ENCODE peak calls at places on chromosomes 11 and 22, in four cellular contexts. M is cardiac muscle cell, K is neural progenitor cell, O is SK-N-SH. A is an unnamed sample.

GRCh38 chr22:39873963-39874362 is 19.6 kb downstream of the ENTHD1 start:
- DNase-seq in M (no peak), K (no peak), O (no peak), A (no peak)

GRCh38 chr22:31084811-31085492 is 3.8 kb downstream of the SMTN start:
- DNase-seq in M (peak; percentile 91), K (peak; percentile 90), O (peak; percentile 96), A (no peak)

GRCh38 chr11:67657300-67657699 is 6.8 kb upstream of the ACY3 start:
- DNase-seq in M (no peak), K (no peak), O (no peak), A (no peak)

GRCh38 chr11:128318856-128319474 is 268.4 kb downstream of the ETS1 start:
- DNase-seq in M (no peak), K (no peak), O (no peak), A (no peak)

GRCh38 chr11:24781288-24781687 is 284.4 kb downstream of the LUZP2 start:
- DNase-seq in M (peak; percentile 5), K (no peak), O (no peak), A (no peak)

GRCh38 chr22:19543970-19544708 is 19.9 kb upstream of the CLDN5 start:
- DNase-seq in M (no peak), K (no peak), O (peak; percentile 44), A (no peak)

GRCh38 chr22:44484618-44485017 is 13.4 kb downstream of the RTL6 start:
- DNase-seq in M (no peak), K (no peak), O (no peak), A (no peak)

GRCh38 chr11:2791521-2792375 is 92.0 kb upstream of the KCNQ1OT1 start:
- DNase-seq in M (no peak), K (no peak), O (no peak), A (no peak)

GRCh38 chr11:10911907-10912306 is 54.1 kb upstream of the ZBED5 start:
- DNase-seq in M (no peak), K (no peak), O (no peak), A (no peak)

GRCh38 chr11:9158898-9159391 is 67.5 kb upstream of the SCUBE2 start:
- DNase-seq in M (no peak), K (no peak), O (no peak), A (no peak)

GRCh38 chr22:19619144-19620009 is 94.9 kb upstream of the SEPTIN5 start:
- DNase-seq in M (no peak), K (no peak), O (no peak), A (no peak)

GRCh38 chr11:1422481-1422880 is 32.7 kb downstream of the BRSK2 start:
- DNase-seq in M (peak; percentile 71), K (peak; percentile 62), O (no peak), A (no peak)

GRCh38 chr11:20089796-20090653 is 70.2 kb downstream of the DBX1 start:
- DNase-seq in M (peak; percentile 47), K (no peak), O (no peak), A (no peak)

GRCh38 chr11:68373189-68373809 is 60.9 kb downstream of the LRP5 start:
- DNase-seq in M (no peak), K (no peak), O (peak; percentile 94), A (no peak)

GRCh38 chr11:124080319-124081001 is 34.8 kb upstream of the VWA5A start:
- DNase-seq in M (no peak), K (no peak), O (no peak), A (peak; percentile 97)

GRCh38 chr11:102831128-102831708 is 12.2 kb downstream of the MMP3 start:
- DNase-seq in M (peak; percentile 20), K (peak; percentile 69), O (peak; percentile 40), A (no peak)

GRCh38 chr11:94740083-94740974 is 27.8 kb upstream of the AMOTL1 start:
- DNase-seq in M (peak; percentile 40), K (peak; percentile 81), O (peak; percentile 89), A (no peak)

GRCh38 chr11:8252946-8253345 is 10.7 kb downstream of the LMO1 start:
- DNase-seq in M (no peak), K (no peak), O (no peak), A (no peak)

DNA sequence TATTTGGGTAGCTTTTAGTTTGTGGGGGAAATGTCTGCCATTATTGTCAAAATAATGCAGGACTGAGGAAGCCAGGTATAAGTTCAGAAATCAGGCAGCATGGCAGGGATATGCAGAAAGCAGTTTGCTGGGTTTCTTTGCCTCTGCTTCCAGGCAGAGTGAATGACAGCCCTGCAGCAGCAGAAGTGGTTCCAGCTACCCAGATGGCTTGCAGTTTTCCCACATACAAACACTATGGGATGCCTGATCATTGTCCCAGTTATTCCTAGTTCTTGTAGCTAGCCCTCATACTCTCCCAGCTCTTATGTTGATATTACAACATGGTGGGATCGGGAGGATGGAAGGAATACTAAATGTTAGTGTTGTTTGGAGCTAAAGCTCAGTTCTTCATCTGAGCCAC is 2.8 kb upstream of the DIXDC1 start:
- DNase-seq in M (no peak), K (no peak), O (no peak), A (no peak)
- H3K27ac ChIP-seq in M (no peak overlapping the region), K (no peak overlapping the region), O (no peak overlapping the region), A (no peak overlapping the region)

GRCh38 chr11:131690362-131690761 is 319.9 kb downstream of the NTM start:
- DNase-seq in M (no peak), K (no peak), O (no peak), A (no peak)
- H3K27ac ChIP-seq in M (no peak overlapping the region), K (no peak overlapping the region), O (no peak overlapping the region), A (no peak overlapping the region)

GRCh38 chr11:114281388-114281956 is 14.7 kb upstream of the NNMT start:
- DNase-seq in M (no peak), K (no peak), O (no peak), A (no peak)
- H3K27ac ChIP-seq in M (no peak overlapping the region), K (no peak overlapping the region), O (no peak overlapping the region), A (no peak overlapping the region)

GRCh38 chr11:118574636-118575035 is 2.4 kb downstream of the ARCN1 start:
- DNase-seq in M (no peak), K (no peak), O (no peak), A (no peak)
- H3K27ac ChIP-seq in M (no peak overlapping the region), K (no peak overlapping the region), O (no peak overlapping the region), A (no peak overlapping the region)

GRCh38 chr11:108680267-108680666 is 15.4 kb downstream of the DDX10 start:
- DNase-seq in M (no peak), K (no peak), O (no peak), A (no peak)

GRCh38 chr11:108685419-108686161 is 20.7 kb downstream of the DDX10 start:
- DNase-seq in M (no peak), K (no peak), O (no peak), A (no peak)
- H3K27ac ChIP-seq in M (no peak overlapping the region), K (no peak overlapping the region), O (peak overlapping the region; percentile 72), A (no peak overlapping the region)

DNA sequence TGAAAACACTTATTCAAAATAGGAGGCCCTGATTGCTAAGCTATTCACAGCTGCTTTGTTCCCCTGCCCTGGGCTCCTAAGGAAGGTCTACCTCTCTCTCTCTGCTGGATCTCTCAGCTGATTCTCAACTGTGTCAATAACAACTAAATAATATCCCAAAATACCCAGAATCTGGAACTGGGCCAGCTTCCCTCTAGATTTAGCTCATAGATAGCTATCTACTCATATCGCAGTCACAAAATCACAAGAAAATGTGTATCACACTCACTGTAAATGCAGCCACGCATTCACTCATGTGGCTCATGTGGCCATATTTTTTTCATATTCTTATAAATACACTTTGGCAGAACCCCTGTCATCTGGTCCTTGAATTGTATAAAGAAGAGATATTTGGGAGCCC is 555.1 kb downstream of the OPCML start:
- DNase-seq in M (no peak), K (no peak), O (no peak), A (no peak)
- H3K27ac ChIP-seq in M (no peak overlapping the region), K (no peak overlapping the region), O (no peak overlapping the region), A (no peak overlapping the region)

DNA sequence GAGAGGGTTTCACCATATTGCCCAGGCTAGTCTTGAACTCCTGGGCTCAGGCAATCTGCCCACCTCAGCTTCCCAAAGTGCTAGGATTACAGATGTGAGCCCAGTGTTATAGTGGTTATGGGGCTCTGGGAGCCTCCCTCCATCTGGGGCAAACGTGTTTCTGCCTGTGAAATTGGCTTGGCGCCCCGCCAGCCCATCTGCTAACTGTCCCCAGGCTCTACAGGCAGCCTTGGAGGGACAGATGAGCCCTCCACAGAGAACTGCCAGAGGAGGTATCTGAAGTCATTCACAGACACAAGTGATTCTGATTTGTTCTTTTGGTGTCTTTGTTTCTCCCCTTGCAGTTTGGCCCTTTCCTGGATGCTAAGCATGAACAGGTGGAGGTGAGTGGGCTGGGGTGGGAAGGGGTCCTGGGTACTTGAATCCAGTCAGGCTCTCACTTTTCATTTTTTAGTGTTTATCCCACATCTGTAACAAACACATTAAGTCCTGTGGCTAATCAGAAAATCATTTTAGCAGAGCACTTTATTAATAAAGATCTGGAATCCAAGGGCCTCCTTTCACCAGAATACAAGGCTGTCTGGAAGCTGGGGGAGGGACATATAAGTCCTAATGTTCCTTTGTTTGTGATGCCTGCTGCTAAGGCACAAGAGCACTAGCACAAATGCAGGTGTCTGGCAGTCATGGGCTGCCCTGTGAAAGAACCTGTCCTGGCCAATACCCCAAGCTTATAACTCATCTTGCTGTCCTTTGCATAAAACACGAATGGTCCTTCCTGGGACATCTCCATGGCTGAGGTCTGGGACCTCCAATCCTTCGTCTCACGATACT is 25.7 kb upstream of the CDC42EP2 start:
- DNase-seq in M (peak; percentile 50), K (no peak), O (peak; percentile 85), A (no peak)
- H3K27ac ChIP-seq in M (no peak overlapping the region), K (no peak overlapping the region), O (peak overlapping the region; percentile 18), A (no peak overlapping the region)

GRCh38 chr22:29329581-29329980 is 14.1 kb upstream of the RASL10A start:
- DNase-seq in M (no peak), K (no peak), O (no peak), A (no peak)
- H3K27ac ChIP-seq in M (no peak overlapping the region), K (no peak overlapping the region), O (no peak overlapping the region), A (no peak overlapping the region)

DNA sequence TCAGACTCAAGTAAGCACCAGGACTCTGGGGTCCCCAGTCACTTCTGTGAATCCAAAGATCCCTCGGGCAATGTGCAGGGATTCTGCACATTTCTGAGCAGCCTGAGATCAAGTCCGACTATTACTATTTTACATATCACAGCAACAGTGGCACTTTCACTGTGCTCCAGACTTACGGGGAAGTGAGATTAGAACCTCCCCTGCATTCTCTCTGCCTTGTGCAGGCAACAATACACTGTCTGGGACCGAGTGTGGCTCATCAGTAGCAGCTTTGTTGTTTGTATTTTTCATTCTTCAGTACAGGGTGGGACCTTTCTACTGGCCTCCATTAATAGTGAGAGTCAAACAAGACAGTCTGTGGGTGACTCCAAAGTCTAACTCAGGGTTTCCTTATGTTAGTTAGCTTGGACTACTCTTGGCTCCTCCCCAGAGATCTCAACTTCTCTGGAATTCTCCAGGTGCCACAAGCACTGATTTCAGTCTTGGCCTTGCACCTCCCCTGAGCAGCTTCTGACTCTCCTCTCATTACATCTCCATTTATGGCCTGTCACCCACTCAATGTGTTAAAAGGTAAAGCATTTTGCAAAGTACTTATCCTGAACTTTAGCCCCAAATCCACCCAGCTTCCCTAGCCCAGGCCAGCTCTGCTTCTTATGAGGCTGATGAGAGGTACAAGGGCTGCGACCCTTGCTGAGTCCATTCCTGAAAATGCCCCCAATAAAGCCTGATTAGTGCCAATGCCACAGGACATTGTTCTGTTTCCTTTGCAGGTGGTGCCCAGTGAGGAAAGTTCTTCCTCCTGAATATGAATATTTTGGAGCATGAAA is 76.3 kb upstream of the TOP3B start:
- DNase-seq in M (no peak), K (no peak), O (no peak), A (no peak)
- H3K27ac ChIP-seq in M (no peak overlapping the region), K (no peak overlapping the region), O (no peak overlapping the region), A (no peak overlapping the region)

A was measured in epithelial cell of prostate.